ENCODE peak calls at places on chromosomes 6 and 20, in eight cellular contexts. O is AG04450, M is thyroid gland, G is ovary, X is RWPE1, U is K562, C is right lobe of liver, F is testis. E is an unnamed sample.

GRCh38 chr6:123806561-123806960 is 2.9 kb downstream of the NKAIN2 start:
- DNase-seq in U (no peak), M (no peak), O (no peak), C (no peak), X (no peak), F (no peak), G (no peak), E (no peak)

GRCh38 chr6:144899161-144899560 is 614.0 kb downstream of the UTRN start:
- DNase-seq in G (no peak), F (no peak), M (no peak), C (no peak), X (no peak), O (peak), U (no peak), E (no peak)

GRCh38 chr6:131258816-131259476 is 123.7 kb downstream of the AKAP7 start:
- DNase-seq in M (no peak), U (no peak), O (no peak), G (no peak), X (peak), F (no peak), C (no peak), E (no peak)

GRCh38 chr6:26538936-26539615 is 910 bp downstream of the HMGN4 start:
- DNase-seq in F (no peak), C (no peak), X (peak), G (no peak), M (no peak), O (no peak), U (no peak), E (no peak)

GRCh38 chr6:139698526-139699182 is 324.2 kb upstream of the CITED2 start:
- DNase-seq in O (no peak), F (no peak), G (no peak), X (no peak), C (no peak), U (no peak), M (no peak), E (no peak)

GRCh38 chr6:3965071-3965718 is 113.7 kb downstream of the FAM217A start:
- DNase-seq in O (no peak), X (peak), C (no peak), G (no peak), U (no peak), F (no peak), M (no peak), E (no peak)

GRCh38 chr6:71187136-71187535 is 101.5 kb upstream of the OGFRL1 start:
- DNase-seq in X (no peak), O (no peak), U (no peak), C (no peak), M (no peak), F (no peak), G (no peak), E (no peak)

GRCh38 chr20:41004561-41005360 is 23.9 kb upstream of the TOP1 start:
- DNase-seq in C (no peak), X (peak), O (no peak), M (no peak), F (no peak), U (no peak), G (no peak), E (no peak)

GRCh38 chr6:11432713-11433450 is 104.7 kb upstream of the TMEM170B start:
- DNase-seq in O (no peak), M (no peak), F (no peak), X (peak), C (no peak), G (no peak), U (no peak), E (no peak)

GRCh38 chr20:45157977-45158376 is 16.7 kb upstream of the PI3 start:
- DNase-seq in G (no peak), X (peak), U (no peak), O (no peak), M (no peak), C (no peak), F (peak), E (no peak)

GRCh38 chr20:62861732-62862336 is at the start of gene TCFL5:
- DNase-seq in C (peak), X (peak), O (peak), G (peak), U (peak), M (peak), F (peak), E (peak)

GRCh38 chr6:158807515-158808441 is 11.4 kb downstream of the EZR start:
- DNase-seq in C (no peak), M (no peak), F (no peak), U (no peak), X (no peak), O (no peak), G (no peak), E (no peak)

GRCh38 chr20:44858959-44859358 is 26.5 kb upstream of the YWHAB start:
- DNase-seq in O (no peak), M (no peak), U (peak), X (no peak), G (no peak), F (no peak), C (no peak), E (no peak)

GRCh38 chr6:127641905-127642304 is 64.9 kb downstream of the C6orf58 start:
- DNase-seq in G (no peak), C (no peak), X (peak), F (no peak), M (peak), U (peak), O (peak), E (no peak)

GRCh38 chr20:57698191-57698866 is 11.5 kb downstream of the PMEPA1 start:
- DNase-seq in C (no peak), G (no peak), U (no peak), O (peak), X (peak), F (no peak), M (no peak), E (no peak)

GRCh38 chr6:104483225-104483834 is 376.4 kb downstream of the HACE1 start:
- DNase-seq in G (no peak), F (no peak), U (peak), X (peak), O (no peak), C (no peak), M (no peak), E (no peak)

GRCh38 chr6:134921980-134922313 is 28.0 kb downstream of the ALDH8A1 start:
- DNase-seq in G (no peak), F (no peak), C (no peak), M (no peak), X (no peak), U (no peak), O (no peak), E (no peak)

GRCh38 chr20:8129211-8129986 is 2.7 kb upstream of the PLCB1 start:
- DNase-seq in G (no peak), O (peak), F (no peak), C (no peak), X (no peak), U (no peak), M (no peak), E (no peak)

GRCh38 chr20:4916991-4917881 is 84.1 kb downstream of the SLC23A2 start:
- DNase-seq in C (no peak), F (peak), O (no peak), M (peak), U (no peak), G (no peak), X (no peak), E (peak)

GRCh38 chr6:107144014-107144413 is 28.7 kb upstream of the BEND3 start:
- DNase-seq in O (no peak), C (no peak), G (no peak), F (no peak), X (no peak), U (no peak), M (no peak), E (no peak)

DNA sequence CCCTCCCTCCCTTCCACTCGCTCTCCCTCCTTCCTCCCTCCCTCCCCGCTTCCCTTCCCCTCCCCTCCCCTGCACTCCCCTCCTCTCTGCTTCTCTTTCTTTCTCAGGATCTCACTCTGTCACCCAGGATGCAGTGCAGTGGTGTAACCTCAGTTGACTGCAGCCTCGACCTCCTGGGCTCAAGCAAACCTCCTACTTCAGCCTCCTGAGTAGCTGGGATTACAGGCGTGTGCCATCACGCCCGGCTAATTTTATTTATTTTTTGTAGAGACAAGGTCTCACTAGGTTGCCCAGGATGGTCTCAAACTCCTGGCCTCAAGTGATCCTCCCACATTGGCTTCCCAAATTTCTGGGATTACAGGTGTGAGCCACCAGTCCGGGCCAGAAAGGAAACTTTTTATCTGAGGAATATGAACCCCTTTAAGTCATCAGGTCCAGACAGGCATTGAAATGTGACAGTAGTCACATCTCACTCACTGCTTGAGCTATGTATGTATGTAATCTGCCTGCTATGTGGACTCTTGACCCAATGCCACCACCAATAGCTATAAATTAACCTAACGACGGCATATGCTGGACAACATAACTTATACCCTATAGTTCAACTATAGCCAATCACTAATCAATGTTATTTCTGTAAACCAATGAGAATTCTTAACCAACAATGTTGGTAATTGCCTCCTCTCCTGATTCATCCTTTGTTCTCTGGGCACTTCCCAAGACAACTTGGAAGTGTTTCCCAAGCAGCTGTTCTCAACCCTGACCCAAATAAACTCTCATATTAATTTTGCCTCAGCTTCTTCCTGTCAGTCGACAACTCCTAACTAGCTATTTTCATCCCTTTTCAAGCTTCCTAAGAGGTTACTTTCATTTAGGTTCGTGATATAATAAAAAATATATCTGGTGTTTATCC is 23.9 kb upstream of the SERPINB1 start:
- DNase-seq in X (no peak), G (no peak), C (no peak), U (no peak), F (no peak), M (no peak), O (no peak), E (no peak)
- H3K27ac ChIP-seq in X (no peak), G (no peak), C (peak), U (no peak), F (no peak), M (no peak), O (no peak), E (no peak)

GRCh38 chr20:49631074-49631716 is 63.3 kb upstream of the PTGIS start:
- DNase-seq in X (no peak), M (no peak), U (no peak), O (no peak), C (no peak), G (peak), F (peak), E (no peak)
- TF ChIP-seq CTCF in X (no peak), M (no peak), U (no peak), O (no peak), C (no peak), G (no peak), F (no peak), E (no peak)

GRCh38 chr20:60750909-60751308 is 501.2 kb upstream of the CDH4 start:
- DNase-seq in C (no peak), O (no peak), F (no peak), G (no peak), U (no peak), M (no peak), X (no peak), E (no peak)
- H3K27ac ChIP-seq in C (no peak), O (no peak), F (no peak), G (no peak), U (no peak), M (no peak), X (no peak), E (no peak)

GRCh38 chr6:151675746-151676459 is 131.6 kb upstream of the ESR1 start:
- DNase-seq in U (peak), C (peak), X (peak), F (peak), G (no peak), O (no peak), M (peak), E (no peak)
- TF ChIP-seq CTCF in U (peak), C (peak), X (peak), F (peak), G (no peak), O (peak), M (peak), E (peak)

GRCh38 chr6:36322591-36322990 is 14.1 kb downstream of the BNIP5 start:
- DNase-seq in U (no peak), M (no peak), O (no peak), C (no peak), F (no peak), G (no peak), X (no peak), E (no peak)
- H3K27ac ChIP-seq in U (no peak), M (no peak), O (no peak), C (no peak), F (no peak), G (no peak), X (no peak), E (no peak)

GRCh38 chr6:16129623-16130243 is 847 bp downstream of the MYLIP start:
- DNase-seq in F (peak), U (no peak), M (peak), C (peak), G (no peak), X (peak), O (no peak), E (no peak)

GRCh38 chr6:16127471-16127870 is 1.4 kb upstream of the MYLIP start:
- DNase-seq in U (no peak), F (no peak), X (no peak), M (no peak), C (no peak), O (no peak), G (no peak), E (no peak)

GRCh38 chr6:16130437-16130891 is 1.6 kb downstream of the MYLIP start:
- DNase-seq in M (peak), G (no peak), C (no peak), F (no peak), U (no peak), O (no peak), X (peak), E (no peak)

GRCh38 chr6:16130932-16131387 is 2.1 kb downstream of the MYLIP start:
- DNase-seq in F (peak), X (peak), O (peak), G (no peak), C (no peak), U (peak), M (peak), E (no peak)

GRCh38 chr6:16128759-16129622 is at the start of gene MYLIP:
- DNase-seq in U (peak), M (peak), G (peak), X (peak), O (peak), F (peak), C (peak), E (peak)
- TF ChIP-seq CTCF in U (peak), M (peak), G (peak), X (peak), O (peak), F (peak), C (peak), E (peak)

GRCh38 chr6:25038992-25039391 is 103.2 kb upstream of the RIPOR2 start:
- DNase-seq in M (no peak), U (no peak), X (no peak), C (no peak), G (no peak), F (no peak), O (no peak), E (no peak)
- H3K27ac ChIP-seq in M (no peak), U (no peak), X (no peak), C (no peak), G (no peak), F (no peak), O (no peak), E (no peak)

GRCh38 chr6:5398530-5398929 is 137.2 kb downstream of the FARS2 start:
- DNase-seq in G (no peak), F (no peak), C (no peak), U (peak), O (no peak), M (no peak), X (peak), E (no peak)

GRCh38 chr6:5403619-5404018 is 142.3 kb downstream of the FARS2 start:
- DNase-seq in M (no peak), U (no peak), O (no peak), X (no peak), C (no peak), G (no peak), F (no peak), E (no peak)

GRCh38 chr6:5399391-5399790 is 138.1 kb downstream of the FARS2 start:
- DNase-seq in X (no peak), U (no peak), F (no peak), C (no peak), O (no peak), G (no peak), M (no peak), E (no peak)

GRCh38 chr6:5403076-5403475 is 141.8 kb downstream of the FARS2 start:
- DNase-seq in U (no peak), O (no peak), G (no peak), M (no peak), X (no peak), C (no peak), F (no peak), E (no peak)

GRCh38 chr6:5401845-5402738 is 140.8 kb downstream of the FARS2 start:
- DNase-seq in G (no peak), O (no peak), X (no peak), C (no peak), F (no peak), M (no peak), U (no peak), E (no peak)
- TF ChIP-seq CTCF in G (no peak), O (peak), X (peak), C (peak), F (no peak), M (no peak), U (no peak), E (no peak)

GRCh38 chr6:13453771-13454251 is 33.6 kb downstream of the GFOD1 start:
- DNase-seq in G (no peak), U (no peak), O (no peak), X (peak), C (no peak), M (no peak), F (no peak), E (peak)

GRCh38 chr6:13450628-13451027 is 36.8 kb downstream of the GFOD1 start:
- DNase-seq in G (no peak), U (no peak), C (no peak), X (no peak), M (no peak), F (no peak), O (no peak), E (peak)

GRCh38 chr6:13453172-13453552 is 34.2 kb downstream of the GFOD1 start:
- DNase-seq in X (no peak), O (no peak), F (no peak), M (no peak), G (no peak), C (no peak), U (no peak), E (no peak)

GRCh38 chr6:13451181-13451700 is 36.2 kb downstream of the GFOD1 start:
- DNase-seq in U (no peak), F (no peak), O (no peak), C (no peak), G (no peak), X (no peak), M (no peak), E (peak)

GRCh38 chr6:13452346-13453171 is 34.8 kb downstream of the GFOD1 start:
- DNase-seq in O (no peak), F (no peak), C (no peak), X (no peak), G (no peak), U (no peak), M (no peak), E (peak)
- H3K27ac ChIP-seq in O (no peak), F (no peak), C (no peak), X (no peak), G (no peak), U (no peak), M (no peak), E (no peak)

E was measured in coronary artery.